ENCODE peak calls at places on chromosomes 7 and 10, in eight cellular contexts. A, G, N, H, S, T, D and Y are unnamed samples.

GRCh38 chr7:147879116-147879750 is 711.3 kb upstream of the C7orf33 start:
- DNase-seq in A (no peak), G (no peak), N (no peak), H (no peak), S (no peak), T (no peak), D (no peak), Y (no peak)

GRCh38 chr7:47905071-47905920 is 43.0 kb downstream of the PKD1L1 start:
- DNase-seq in A (no peak), G (no peak), N (no peak), H (no peak), S (no peak), T (no peak), D (no peak), Y (no peak)

GRCh38 chr7:132580277-132580676 is 4.0 kb upstream of the PLXNA4 start:
- DNase-seq in A (no peak), G (no peak), N (no peak), H (no peak), S (no peak), T (no peak), D (no peak), Y (no peak)

GRCh38 chr10:23694446-23694920 is 255.6 kb downstream of the OTUD1 start:
- DNase-seq in A (no peak), G (peak; percentile 6), N (peak; percentile 42), H (no peak), S (no peak), T (no peak), D (peak; percentile 53), Y (no peak)

GRCh38 chr7:139968931-139969330 is 93.8 kb downstream of the PARP12 start:
- DNase-seq in A (no peak), G (no peak), N (no peak), H (no peak), S (no peak), T (no peak), D (no peak), Y (no peak)

GRCh38 chr7:4958477-4959301 is at the start of gene MMD2:
- DNase-seq in A (no peak), G (no peak), N (no peak), H (no peak), S (no peak), T (no peak), D (peak; percentile 81), Y (no peak)

GRCh38 chr7:156152380-156152779 is 340.1 kb upstream of the SHH start:
- DNase-seq in A (no peak), G (peak; percentile 7), N (no peak), H (no peak), S (no peak), T (no peak), D (no peak), Y (no peak)

GRCh38 chr7:100888988-100889760 is at the start of gene UFSP1:
- DNase-seq in A (no peak), G (peak; percentile 11), N (no peak), H (no peak), S (no peak), T (no peak), D (no peak), Y (no peak)

GRCh38 chr7:22140597-22140996 is 194.9 kb upstream of the CDCA7L start:
- DNase-seq in A (no peak), G (no peak), N (no peak), H (no peak), S (no peak), T (no peak), D (peak; percentile 20), Y (no peak)

GRCh38 chr7:95096123-95096395 is 188.7 kb downstream of the PPP1R9A start:
- DNase-seq in A (no peak), G (no peak), N (no peak), H (no peak), S (no peak), T (no peak), D (no peak), Y (no peak)

GRCh38 chr7:120838281-120838682 is 19.7 kb downstream of the TSPAN12 start:
- DNase-seq in A (no peak), G (no peak), N (no peak), H (no peak), S (no peak), T (no peak), D (no peak), Y (no peak)

GRCh38 chr7:27237735-27238334 is 4.8 kb upstream of the EVX1 start:
- DNase-seq in A (no peak), G (peak; percentile 9), N (no peak), H (no peak), S (no peak), T (no peak), D (no peak), Y (no peak)